ENCODE peak calls at places on chromosomes 1 and 21, in seven cellular contexts. A is transverse colon; R is sigmoid colon; N is activated CD4-positive, alpha-beta T cell treated with anti-CD3 and anti-CD28 coated beads, Interleukin-2, amount 50 U/mL, for 1 hour; Q is T-helper 17 cell; O is stimulated activated CD8-positive, alpha-beta memory T cell treated with anti-CD3 and anti-CD28 coated beads, Interleukin-15, amount 100 ng/mL, for 4 hours; M is GM03348. X is an unnamed sample.

GRCh38 chr1:197899037-197899436 is 3.4 kb upstream of the C1orf53 start:
- DNase-seq in Q (no peak), A (no peak), M (no peak), O (no peak), N (no peak), R (no peak), X (no peak)

GRCh38 chr1:188170446-188170845 is 1341.7 kb downstream of the PLA2G4A start:
- DNase-seq in M (no peak), A (no peak), Q (no peak), R (no peak), N (no peak), O (no peak), X (no peak)

GRCh38 chr1:3831689-3832088 is 25.3 kb downstream of the CEP104 start:
- DNase-seq in N (no peak), A (no peak), R (no peak), O (no peak), Q (no peak), M (peak), X (no peak)

GRCh38 chr1:38651669-38652068 is 207.9 kb downstream of the RRAGC start:
- DNase-seq in A (no peak), R (no peak), M (no peak), Q (no peak), N (no peak), O (no peak), X (no peak)

GRCh38 chr1:149845416-149845815 is 54.0 kb upstream of the BOLA1 start:
- DNase-seq in A (no peak), Q (no peak), N (no peak), O (no peak), R (no peak), M (no peak), X (no peak)

GRCh38 chr1:145689922-145690321 is 17.2 kb downstream of the PDZK1 start:
- DNase-seq in Q (no peak), A (no peak), O (no peak), N (no peak), M (no peak), R (no peak), X (no peak)

GRCh38 chr1:1906185-1907097 is 8.6 kb upstream of the CALML6 start:
- DNase-seq in O (peak), Q (peak), M (peak), N (peak), R (peak), A (peak), X (no peak)

GRCh38 chr1:110370827-110371226 is 20.0 kb downstream of the SLC16A4 start:
- DNase-seq in Q (no peak), O (no peak), M (peak), N (no peak), A (no peak), R (no peak), X (no peak)

GRCh38 chr1:81410351-81410750 is 390.4 kb upstream of the ADGRL2 start:
- DNase-seq in Q (no peak), O (no peak), A (no peak), R (no peak), N (no peak), M (no peak), X (no peak)

GRCh38 chr21:33380483-33380998 is 22.7 kb upstream of the IFNGR2 start:
- DNase-seq in O (peak), N (peak), A (peak), M (peak), Q (peak), R (peak), X (peak)

GRCh38 chr1:5141750-5142149 is 487.3 kb downstream of the AJAP1 start:
- DNase-seq in R (no peak), A (no peak), N (no peak), Q (no peak), M (no peak), O (no peak), X (no peak)

GRCh38 chr1:92599184-92599583 is 112.5 kb upstream of the GFI1 start:
- DNase-seq in O (no peak), A (no peak), R (no peak), N (no peak), M (peak), Q (no peak), X (no peak)

GRCh38 chr1:6154525-6155319 is 25.4 kb downstream of the CHD5 start:
- DNase-seq in O (no peak), Q (no peak), N (no peak), M (no peak), R (no peak), A (no peak), X (no peak)

GRCh38 chr1:60960846-60961542 is 121.4 kb upstream of the NFIA start:
- DNase-seq in N (no peak), O (no peak), A (no peak), Q (no peak), M (no peak), R (no peak), X (no peak)

GRCh38 chr1:241998412-241998921 is 431 bp downstream of the MAP1LC3C start:
- DNase-seq in A (peak), N (peak), Q (no peak), M (peak), R (peak), O (no peak), X (peak)

GRCh38 chr21:44567481-44568171 is 5.9 kb upstream of the KRTAP10-4 start:
- DNase-seq in Q (no peak), O (no peak), N (no peak), R (no peak), A (no peak), M (no peak), X (no peak)

GRCh38 chr1:77534456-77534855 is 148.0 kb downstream of the ZZZ3 start:
- DNase-seq in M (no peak), N (no peak), O (no peak), R (no peak), Q (no peak), A (no peak), X (no peak)

GRCh38 chr1:151807131-151807530 is 1.9 kb upstream of the LINGO4 start:
- DNase-seq in Q (no peak), M (no peak), A (no peak), N (no peak), O (no peak), R (no peak), X (no peak)

GRCh38 chr1:87723193-87723592 is 394.5 kb downstream of the LMO4 start:
- DNase-seq in O (no peak), M (no peak), A (no peak), Q (no peak), N (no peak), R (no peak), X (no peak)

GRCh38 chr1:199700551-199700950 is 327.0 kb upstream of the NR5A2 start:
- DNase-seq in O (no peak), R (no peak), A (no peak), N (no peak), M (no peak), Q (no peak), X (no peak)